ENCODE peak calls at places on chromosomes 3 and 15, in four cellular contexts. D is fibroblast of lung, R is esophagus squamous epithelium, O is HepG2. F is an unnamed sample. For H3K27me3, the result is how much of the 10 kb centered on the place peaks cover.

GRCh38 chr3:134445631-134446030 is 40.2 kb downstream of the ANAPC13 start:
- DNase-seq in D (peak), R (no peak), O (no peak), F (no peak)

GRCh38 chr3:40130721-40131120 is 178.8 kb upstream of the EIF1B start:
- DNase-seq in D (no peak), R (no peak), O (no peak), F (no peak)

GRCh38 chr3:101423984-101424888 is 88.8 kb downstream of the SENP7 start:
- DNase-seq in D (no peak), R (no peak), O (no peak), F (no peak)

GRCh38 chr3:149215474-149215873 is 6.2 kb downstream of the CP start:
- DNase-seq in D (peak), R (no peak), O (peak), F (no peak)

GRCh38 chr15:68658151-68658550 is 79.4 kb downstream of the CORO2B start:
- DNase-seq in D (no peak), R (no peak), O (no peak), F (no peak)

GRCh38 chr3:9081201-9081818 is 118.0 kb upstream of the RAD18 start:
- DNase-seq in D (no peak), R (no peak), O (no peak), F (no peak)

GRCh38 chr3:141663993-141664392 is 74.1 kb upstream of the RNF7 start:
- DNase-seq in D (peak), R (no peak), O (no peak), F (no peak)

GRCh38 chr3:28476194-28476593 is 127.6 kb upstream of the AZI2 start:
- DNase-seq in D (peak), R (no peak), O (peak), F (peak)

GRCh38 chr15:75532413-75533250 is 46.5 kb downstream of the PTPN9 start:
- DNase-seq in D (peak), R (no peak), O (peak), F (peak)

GRCh38 chr15:99651023-99651807 is 82.0 kb downstream of the LYSMD4 start:
- DNase-seq in D (peak), R (no peak), O (no peak), F (peak)

GRCh38 chr3:189334064-189334920 is 162.5 kb downstream of the TPRG1 start:
- DNase-seq in D (peak), R (no peak), O (no peak), F (no peak)

GRCh38 chr3:32696523-32696922 is 11.5 kb downstream of the CNOT10 start:
- DNase-seq in D (no peak), R (no peak), O (no peak), F (no peak)

GRCh38 chr3:106913111-106913698 is 464.0 kb upstream of the CCDC54 start:
- DNase-seq in D (peak), R (no peak), O (no peak), F (no peak)

GRCh38 chr3:139310474-139310933 is 33.3 kb upstream of the MRPS22 start:
- DNase-seq in D (peak), R (no peak), O (no peak), F (peak)

GRCh38 chr15:98381446-98381845 is 266.9 kb upstream of the IGF1R start:
- DNase-seq in D (no peak), R (no peak), O (no peak), F (no peak)

GRCh38 chr15:72339777-72340177 is 19.8 kb upstream of the CELF6 start:
- DNase-seq in D (peak), R (no peak), O (peak), F (peak)

DNA sequence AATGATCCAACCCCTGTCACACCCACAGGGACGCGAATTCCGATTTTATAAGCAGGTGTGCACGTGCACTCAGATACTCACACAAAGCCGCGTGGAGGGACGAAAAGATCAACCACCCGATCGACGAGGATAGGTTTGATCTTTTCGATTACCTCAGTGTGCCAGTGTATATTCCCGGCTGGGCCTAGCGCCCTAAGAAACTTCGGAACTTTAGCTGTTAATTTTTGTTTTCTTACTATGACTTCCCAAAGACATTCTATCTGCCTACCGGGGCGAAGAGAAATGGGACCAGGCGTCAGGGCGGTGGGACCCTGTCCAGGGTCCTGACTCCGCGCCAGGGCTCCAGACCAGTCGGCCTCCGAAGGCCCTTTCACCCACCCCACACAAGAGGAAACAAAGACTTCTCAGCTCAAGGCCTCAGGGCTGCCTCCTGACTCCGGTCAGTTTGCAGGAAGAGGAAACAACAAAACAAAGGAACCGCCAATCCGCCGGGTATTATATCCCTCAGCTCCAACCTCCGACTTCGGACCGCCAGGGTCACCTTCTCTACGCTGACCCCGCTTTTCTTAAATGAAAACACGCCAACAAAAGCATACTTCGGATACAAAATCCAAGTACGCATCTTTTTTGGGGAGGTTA is 6.8 kb downstream of the ONECUT1 start:
- DNase-seq in D (no peak), R (no peak), O (no peak), F (no peak)
- H3K27me3 ChIP-seq in D (half or more), R (half or more), O (under half), F (half or more)

DNA sequence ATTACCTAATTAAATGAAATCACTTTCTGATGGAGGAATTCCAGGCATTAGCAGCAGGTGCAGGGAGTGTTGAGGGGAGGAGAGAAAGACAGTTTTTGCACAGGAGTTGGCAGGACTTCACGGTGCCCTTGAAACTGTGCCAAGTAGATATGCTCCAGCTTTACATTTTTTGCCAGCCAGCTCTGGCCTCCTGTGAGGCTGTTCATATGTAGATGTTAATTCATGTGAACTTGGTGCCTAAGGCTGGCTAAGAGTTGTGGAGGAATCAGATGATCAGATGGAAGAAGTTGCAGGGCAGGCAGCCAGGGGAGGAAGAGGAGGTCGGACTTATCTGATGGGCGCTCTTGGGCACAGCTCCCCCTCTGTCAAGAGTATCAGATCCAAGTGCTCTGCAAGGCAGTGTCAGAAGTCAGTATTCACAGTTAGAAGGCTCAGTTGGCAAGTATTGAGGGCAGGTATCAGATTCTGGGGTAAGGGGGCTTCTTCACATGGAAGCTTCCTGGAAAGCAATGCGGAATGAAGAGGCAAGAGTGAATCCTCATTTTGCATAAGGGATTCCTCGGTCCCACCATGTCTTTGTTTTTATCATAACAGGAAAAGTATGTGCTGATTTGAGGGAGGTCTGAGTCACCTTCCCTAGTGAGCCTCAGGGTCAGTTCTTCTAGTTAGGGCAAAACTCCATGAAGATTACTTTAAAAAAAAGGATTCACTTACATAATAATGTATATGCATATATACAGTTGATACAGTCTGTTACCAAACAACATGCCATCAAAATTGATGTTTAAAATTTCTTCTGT is 172.6 kb upstream of the UMPS start:
- DNase-seq in D (peak), R (no peak), O (no peak), F (no peak)
- H3K4me3 ChIP-seq in D (no peak), R (no peak), O (no peak), F (no peak)

GRCh38 chr15:41494922-41495735 is 1.5 kb downstream of the ITPKA start:
- DNase-seq in D (no peak), R (no peak), O (no peak), F (no peak)
- H3K27me3 ChIP-seq in D (under half), R (half or more), O (under half), F (under half)

DNA sequence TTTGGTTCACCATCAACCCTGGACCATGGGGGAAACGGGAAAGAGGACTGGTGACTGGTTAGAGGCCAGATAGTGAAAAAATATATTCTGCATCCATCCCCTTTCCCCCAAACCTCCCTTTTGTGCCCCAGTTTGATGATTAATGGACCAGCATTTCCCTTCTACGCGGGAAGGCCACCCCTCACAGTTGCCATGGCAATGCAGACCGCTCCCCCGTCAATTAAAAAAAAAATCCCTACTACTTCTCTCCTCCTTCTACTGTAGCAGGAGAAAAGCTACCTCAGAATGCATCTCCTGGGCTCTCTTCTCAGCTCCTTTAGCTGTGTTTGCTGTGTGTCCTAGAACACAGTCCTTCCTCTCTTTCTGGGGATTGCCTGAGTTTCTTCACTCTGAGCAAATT is 4.0 kb downstream of the BAHD1 start:
- DNase-seq in D (no peak), R (no peak), O (no peak), F (no peak)
- H3K4me3 ChIP-seq in D (no peak), R (no peak), O (no peak), F (no peak)

GRCh38 chr3:159859424-159859823 is 129.2 kb upstream of the IL12A start:
- DNase-seq in D (no peak), R (no peak), O (no peak), F (no peak)

GRCh38 chr3:159858650-159859049 is 130.0 kb upstream of the IL12A start:
- DNase-seq in D (no peak), R (no peak), O (no peak), F (no peak)

GRCh38 chr3:159855599-159856495 is 132.8 kb upstream of the IL12A start:
- DNase-seq in D (peak), R (no peak), O (no peak), F (no peak)

GRCh38 chr3:159856496-159857098 is 132.0 kb upstream of the IL12A start:
- DNase-seq in D (no peak), R (no peak), O (no peak), F (no peak)

DNA sequence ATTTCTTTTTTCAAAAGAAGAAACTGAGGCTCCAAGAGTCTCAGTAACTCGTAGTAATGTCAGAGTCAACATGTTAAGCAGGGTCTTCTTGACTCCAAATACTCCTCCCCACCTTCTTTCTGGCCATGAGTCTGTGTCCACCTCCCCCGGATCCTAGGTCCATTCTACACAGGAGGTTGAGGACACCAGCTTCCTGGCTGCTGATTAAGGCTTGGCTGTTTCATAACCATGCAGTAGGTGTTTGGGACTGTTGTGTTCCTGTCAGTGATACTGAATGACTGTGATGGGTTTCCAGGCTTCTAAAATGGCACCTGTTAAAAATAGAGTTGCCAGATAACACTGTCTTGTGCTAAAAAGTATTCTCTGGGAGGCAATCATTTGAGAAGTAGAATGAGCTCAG is 130.8 kb upstream of the IL12A start:
- DNase-seq in D (no peak), R (no peak), O (no peak), F (no peak)
- H3K27me3 ChIP-seq in D (under half), R (under half), O (under half), F (under half)

DNA sequence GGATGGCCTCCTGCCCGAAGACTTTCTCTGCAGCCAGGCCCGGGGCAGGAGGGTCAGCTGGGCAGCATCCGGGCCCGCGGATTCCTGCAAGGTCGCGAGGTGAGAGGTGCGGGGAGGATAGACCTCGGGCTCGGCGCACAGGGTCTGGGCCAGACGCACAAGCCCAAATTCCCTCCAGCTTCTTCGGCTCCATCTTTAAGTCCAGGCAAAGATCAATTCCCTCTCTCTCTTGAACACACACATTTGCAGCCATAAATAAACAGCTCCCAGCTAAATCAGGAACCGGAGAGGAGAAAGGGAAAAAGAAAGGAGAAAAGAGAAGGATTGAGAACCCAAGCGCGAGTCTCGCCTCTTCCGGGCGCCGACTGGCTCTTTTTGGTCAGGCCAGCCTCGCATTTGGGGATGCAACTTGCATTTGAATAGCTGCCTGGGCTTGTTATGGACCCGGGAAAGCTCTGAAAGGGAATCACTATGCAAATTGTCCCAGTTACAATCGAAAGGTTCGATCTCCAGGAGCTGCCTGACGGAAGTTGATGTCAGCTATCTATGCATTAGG is 14.5 kb upstream of the ONECUT1 start:
- DNase-seq in D (no peak), R (no peak), O (no peak), F (no peak)
- H3K4me3 ChIP-seq in D (no peak), R (peak), O (no peak), F (no peak)

F was measured in BJ.